ENCODE peak calls at places on chromosomes 12 and 14, in ten cellular contexts. R, A, W, K, L, B, G, H, O and Z are unnamed samples.
A peak's percentile ranks its signal among the peaks of the same experiment; 100 is the strongest.

GRCh38 chr12:120677765-120678473 is 9.0 kb upstream of the MLEC start:
- DNase-seq in R (peak; percentile 65), H (no peak), G (no peak), W (no peak), O (no peak), A (peak; percentile 51), K (peak; percentile 50), B (no peak), L (no peak), Z (peak; percentile 19)

GRCh38 chr14:77062261-77062660 is 33.8 kb upstream of the IRF2BPL start:
- DNase-seq in L (no peak), B (no peak), G (no peak), K (no peak), O (no peak), R (no peak), A (no peak), H (no peak), W (no peak), Z (no peak)

GRCh38 chr12:117622087-117622486 is 260.7 kb upstream of the NOS1 start:
- DNase-seq in O (no peak), G (no peak), H (no peak), R (no peak), B (no peak), W (no peak), A (no peak), L (no peak), K (no peak), Z (no peak)

GRCh38 chr12:92696240-92696639 is 6.5 kb upstream of the PLEKHG7 start:
- DNase-seq in A (no peak), B (no peak), H (peak; percentile 39), L (no peak), K (peak; percentile 40), G (no peak), O (peak; percentile 65), R (no peak), W (no peak), Z (no peak)

GRCh38 chr14:23470947-23471346 is 1.4 kb downstream of the NGDN start:
- DNase-seq in W (no peak), A (no peak), G (no peak), H (no peak), K (no peak), R (no peak), O (no peak), B (no peak), L (no peak), Z (no peak)

GRCh38 chr14:58171090-58171489 is 19.1 kb upstream of the ARMH4 start:
- DNase-seq in K (peak; percentile 88), H (peak; percentile 90), B (peak; percentile 89), W (peak; percentile 76), L (peak; percentile 96), G (peak; percentile 13), O (peak; percentile 68), R (peak; percentile 85), A (peak; percentile 93), Z (peak; percentile 68)

GRCh38 chr12:89621511-89621910 is 87.1 kb downstream of the ATP2B1 start:
- DNase-seq in K (no peak), B (no peak), H (no peak), A (no peak), G (no peak), R (no peak), O (no peak), W (no peak), L (no peak), Z (no peak)

GRCh38 chr14:75551021-75551420 is 27.4 kb upstream of the FLVCR2 start:
- DNase-seq in R (no peak), W (no peak), K (no peak), B (no peak), L (no peak), O (no peak), H (no peak), G (no peak), A (no peak), Z (no peak)

GRCh38 chr14:71588576-71589215 is 343.5 kb upstream of the RGS6 start:
- DNase-seq in A (no peak), R (no peak), B (no peak), G (no peak), O (no peak), K (no peak), W (no peak), L (no peak), H (no peak), Z (no peak)

GRCh38 chr12:46635818-46636217 is 190.0 kb downstream of the SLC38A4 start:
- DNase-seq in G (no peak), W (no peak), B (no peak), K (no peak), H (no peak), L (no peak), O (no peak), R (no peak), A (no peak), Z (no peak)

GRCh38 chr12:120562906-120563305 is 18.3 kb downstream of the POP5 start:
- DNase-seq in R (no peak), K (no peak), G (no peak), H (no peak), O (no peak), B (no peak), L (no peak), A (no peak), W (no peak), Z (no peak)